ENCODE peak calls at places on chromosomes 13 and 19, in four cellular contexts. Z is GM12892, L is stomach, F is HL-60. S is an unnamed sample.

GRCh38 chr13:61180245-61180644 is 235.4 kb downstream of the PCDH20 start:
- DNase-seq in Z (no peak), L (no peak), F (no peak), S (no peak)

GRCh38 chr19:14496849-14497346 is 971 bp upstream of the GIPC1 start:
- DNase-seq in Z (no peak), L (no peak), F (no peak), S (no peak)

GRCh38 chr13:44810067-44810840 is 179.0 kb downstream of the NUFIP1 start:
- DNase-seq in Z (no peak), L (peak), F (no peak), S (no peak)

GRCh38 chr13:23703241-23703640 is 133.0 kb downstream of the TNFRSF19 start:
- DNase-seq in Z (no peak), L (no peak), F (no peak), S (peak)

GRCh38 chr19:15120135-15121026 is 13.2 kb downstream of the SYDE1 start:
- DNase-seq in Z (no peak), L (no peak), F (no peak), S (no peak)

GRCh38 chr19:11138659-11139526 is 16.7 kb downstream of the SPC24 start:
- DNase-seq in Z (no peak), L (peak), F (peak), S (peak)

GRCh38 chr19:43759515-43759914 is 4.8 kb upstream of the SMG9 start:
- DNase-seq in Z (no peak), L (no peak), F (no peak), S (peak)

GRCh38 chr13:36872621-36873020 is 47.4 kb downstream of the SMAD9 start:
- DNase-seq in Z (no peak), L (no peak), F (no peak), S (no peak)

GRCh38 chr19:19256072-19256969 is 16.8 kb downstream of the TM6SF2 start:
- DNase-seq in Z (no peak), L (no peak), F (peak), S (no peak)

DNA sequence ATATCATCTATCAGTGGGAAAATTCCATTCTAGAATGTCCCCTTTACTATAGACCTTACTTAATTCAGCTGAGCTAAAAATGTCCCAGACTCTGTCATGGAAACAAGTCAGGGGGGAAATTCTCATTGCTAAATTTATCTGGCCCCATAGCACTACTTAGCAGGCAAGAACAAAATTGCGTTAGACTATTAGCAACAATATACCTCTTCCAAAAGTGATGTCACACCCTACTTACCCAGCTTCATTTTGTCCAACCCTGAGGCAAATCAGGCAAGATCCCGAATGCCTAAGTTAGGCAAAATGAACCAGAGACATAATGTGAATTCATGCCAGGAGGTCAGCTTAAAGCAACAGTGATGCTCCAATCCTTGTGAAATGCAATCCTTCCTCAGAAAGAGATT is 93.6 kb downstream of the FRY start:
- DNase-seq in Z (no peak), L (no peak), F (peak), S (no peak)
- TF ChIP-seq POLR2AphosphoS5 in Z (no peak), L (no peak), F (no peak), S (no peak)

DNA sequence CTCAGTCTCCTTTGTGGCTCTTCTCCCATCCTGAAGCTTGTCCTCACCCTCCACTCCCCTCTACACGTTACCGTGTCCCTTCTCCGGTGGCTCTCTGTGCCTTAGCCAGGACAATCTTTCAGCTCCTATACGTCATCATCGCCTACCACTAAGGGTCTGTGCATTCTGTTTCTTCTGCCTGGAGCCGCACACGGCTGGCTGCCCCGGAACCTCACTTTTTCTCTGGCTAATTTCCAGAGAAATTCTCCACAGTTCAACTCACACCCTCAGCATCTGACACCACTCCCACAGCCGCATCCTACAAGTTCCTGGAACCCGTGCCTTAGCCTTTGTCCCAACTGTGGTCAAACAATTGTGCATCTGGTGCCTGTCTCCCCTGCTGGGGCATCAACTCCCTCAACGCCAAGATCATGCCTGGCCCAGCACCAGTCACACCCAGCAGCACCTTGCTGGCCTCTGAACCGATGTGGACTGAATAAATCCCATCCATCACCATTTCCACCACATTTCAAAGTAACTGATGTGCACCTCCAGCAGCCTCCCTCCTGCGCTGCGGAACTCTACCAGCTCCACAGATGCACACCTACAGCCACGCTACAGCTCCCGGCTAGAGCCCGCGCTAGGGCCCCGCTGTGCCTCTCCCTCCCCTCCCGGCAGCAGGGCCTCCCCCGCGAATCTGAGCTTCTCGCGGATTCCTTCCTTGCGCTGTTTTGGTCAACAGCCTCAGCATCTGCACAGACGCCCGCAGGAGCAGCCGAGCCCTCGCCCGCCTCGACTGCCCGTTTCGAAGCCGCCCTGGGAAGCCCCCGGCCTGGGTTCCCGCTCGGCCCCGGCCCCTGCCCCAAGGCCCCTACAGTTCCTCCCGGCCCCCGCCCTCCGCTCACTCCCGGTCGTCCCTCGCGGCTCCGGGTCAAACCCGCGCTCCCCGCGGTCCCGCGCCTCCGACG is 689 bp downstream of the DCUN1D2 start:
- DNase-seq in Z (peak), L (peak), F (peak), S (peak)
- TF ChIP-seq POLR2AphosphoS5 in Z (no peak), L (no peak), F (no peak), S (no peak)

GRCh38 chr19:13069415-13070369 is 33.0 kb downstream of the LYL1 start:
- DNase-seq in Z (no peak), L (no peak), F (no peak), S (peak)
- TF ChIP-seq POLR2AphosphoS5 in Z (no peak), L (no peak), F (no peak), S (no peak)

GRCh38 chr13:33003458-33004019 is 12.7 kb upstream of the KL start:
- DNase-seq in Z (no peak), L (no peak), F (no peak), S (no peak)
- TF ChIP-seq POLR2AphosphoS5 in Z (no peak), L (no peak), F (no peak), S (no peak)

GRCh38 chr13:33509642-33510229 is 224.2 kb upstream of the STARD13 start:
- DNase-seq in Z (no peak), L (peak), F (peak), S (peak)

GRCh38 chr13:33508060-33508459 is 222.5 kb upstream of the STARD13 start:
- DNase-seq in Z (no peak), L (no peak), F (no peak), S (no peak)

GRCh38 chr13:33514362-33514761 is 228.8 kb upstream of the STARD13 start:
- DNase-seq in Z (no peak), L (no peak), F (no peak), S (no peak)

GRCh38 chr13:33510350-33510749 is 224.8 kb upstream of the STARD13 start:
- DNase-seq in Z (no peak), L (no peak), F (no peak), S (no peak)

DNA sequence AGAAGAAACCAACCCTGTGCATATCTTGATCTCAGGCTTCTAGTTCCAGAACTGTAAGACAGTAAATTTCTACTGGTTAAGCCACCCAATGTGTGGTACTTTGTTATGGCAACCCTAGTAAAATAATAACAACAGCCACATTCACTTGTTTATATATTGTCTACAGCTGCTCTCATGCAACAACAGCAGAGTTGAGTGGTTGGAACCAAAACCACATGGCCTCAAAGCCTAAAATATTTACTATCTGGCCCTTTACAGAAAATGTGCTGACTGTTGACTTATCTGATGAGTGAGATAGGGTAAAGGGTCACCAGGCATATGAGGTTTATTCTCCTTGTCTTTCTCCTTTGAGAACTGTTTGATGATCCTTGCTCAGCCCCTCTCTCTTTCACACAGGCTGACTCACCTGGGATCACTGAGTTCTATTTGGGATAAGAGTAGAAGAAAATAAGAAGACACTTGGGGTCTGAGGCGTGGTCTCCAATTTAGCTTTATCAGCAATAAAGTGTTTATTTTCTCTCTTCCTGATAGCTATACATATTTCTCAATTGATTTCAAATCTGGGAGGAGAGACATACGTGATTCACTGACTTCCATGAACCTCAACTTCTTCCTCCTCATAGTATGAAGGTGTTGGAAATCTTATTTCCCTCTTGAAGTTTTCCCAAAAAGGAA is 227.5 kb upstream of the STARD13 start:
- DNase-seq in Z (no peak), L (no peak), F (no peak), S (no peak)
- TF ChIP-seq POLR2AphosphoS5 in Z (no peak), L (no peak), F (no peak), S (no peak)

DNA sequence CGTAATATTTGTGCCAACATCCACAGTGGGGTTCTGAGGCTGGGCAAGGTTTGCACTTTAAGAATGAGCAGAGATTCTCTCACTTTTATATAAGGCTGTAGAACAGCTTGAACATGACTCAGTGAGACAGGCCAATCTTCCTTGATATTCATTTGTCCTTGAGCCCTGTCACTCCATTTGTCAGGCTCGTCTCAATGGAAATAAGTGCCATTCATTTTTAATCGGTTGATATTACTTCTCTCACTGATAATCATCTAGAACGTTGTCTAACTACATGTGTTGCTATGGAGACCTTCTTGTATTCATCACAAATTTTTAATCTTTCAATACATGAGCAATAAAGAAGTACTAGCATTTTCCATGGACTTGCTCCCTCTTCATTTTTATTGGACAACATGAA is 1178.6 kb upstream of the ATXN8OS start:
- DNase-seq in Z (no peak), L (no peak), F (no peak), S (no peak)
- TF ChIP-seq POLR2AphosphoS5 in Z (no peak), L (no peak), F (no peak), S (no peak)

S was measured in endothelial cell of umbilical vein.